ENCODE peak calls at places on chromosomes 12 and 14, in five cellular contexts. J is neural crest cell; O is HL-60; G is left lung; B is naive thymus-derived CD4-positive, alpha-beta T cell. H is an unnamed sample.

GRCh38 chr12:78933014-78933413 is 68.4 kb downstream of the SYT1 start:
- DNase-seq in J (no peak), G (no peak), B (no peak), O (no peak), H (no peak)

GRCh38 chr12:105322070-105322469 is 8.4 kb upstream of the C12orf75 start:
- DNase-seq in G (no peak), B (no peak), J (no peak), O (no peak), H (no peak)

GRCh38 chr12:53306826-53307225 is 7.3 kb downstream of the MYG1 start:
- DNase-seq in G (no peak), B (no peak), J (no peak), O (no peak), H (no peak)

GRCh38 chr14:33343016-33343415 is 404.3 kb downstream of the NPAS3 start:
- DNase-seq in B (no peak), O (no peak), J (no peak), G (no peak), H (no peak)

GRCh38 chr12:111404362-111405148 is 1.2 kb upstream of the SH2B3 start:
- DNase-seq in G (no peak), J (no peak), B (no peak), O (no peak), H (no peak)

GRCh38 chr12:24911284-24911791 is 37.6 kb downstream of the BCAT1 start:
- DNase-seq in G (no peak), B (no peak), J (no peak), O (no peak), H (no peak)

GRCh38 chr12:110889361-110889760 is 31.0 kb downstream of the MYL2 start:
- DNase-seq in J (no peak), G (no peak), O (no peak), B (no peak), H (no peak)

GRCh38 chr12:9702239-9702638 is 30.7 kb downstream of the CLECL1 start:
- DNase-seq in G (no peak), O (peak; percentile 44), J (no peak), B (peak; percentile 74), H (no peak)

GRCh38 chr12:132389066-132389465 is 59.7 kb upstream of the GALNT9 start:
- DNase-seq in J (no peak), B (no peak), O (no peak), G (no peak), H (no peak)